ENCODE peak calls at places on chromosomes 11 and 22, in seven cellular contexts. C is neural progenitor cell, R is A549, L is hepatocyte, S is Peyer's patch, J is brain microvascular endothelial cell, B is right lobe of liver. W is an unnamed sample.
A peak's percentile ranks its signal among the peaks of the same experiment; 100 is the strongest.

GRCh38 chr11:2445948-2446551 is 1.2 kb downstream of the KCNQ1 start:
- DNase-seq in C (no peak), S (no peak), L (no peak), R (no peak), B (peak; percentile 49), J (no peak), W (peak; percentile 55)

GRCh38 chr11:27464155-27464759 is 8.3 kb downstream of the LGR4 start:
- DNase-seq in C (no peak), J (no peak), R (peak; percentile 79), S (no peak), L (peak; percentile 55), B (no peak), W (peak; percentile 29)

GRCh38 chr11:123979311-123979710 is 1.7 kb upstream of the OR10S1 start:
- DNase-seq in R (no peak), J (no peak), S (no peak), C (no peak), B (no peak), L (no peak), W (no peak)

GRCh38 chr11:75233688-75234295 is 6.8 kb upstream of the TPBGL start:
- DNase-seq in R (peak; percentile 46), S (no peak), L (peak; percentile 81), B (no peak), J (peak; percentile 61), C (peak; percentile 92), W (peak; percentile 38)

GRCh38 chr11:76184551-76184993 is 21.7 kb downstream of the WNT11 start:
- DNase-seq in L (no peak), R (no peak), B (no peak), J (no peak), S (no peak), C (no peak), W (no peak)

GRCh38 chr11:12564012-12564411 is 110.2 kb upstream of the TEAD1 start:
- DNase-seq in B (no peak), L (no peak), J (no peak), S (no peak), C (no peak), R (no peak), W (no peak)

GRCh38 chr22:47356433-47357011 is 594.1 kb downstream of the TBC1D22A start:
- DNase-seq in L (no peak), S (no peak), R (no peak), J (no peak), B (peak; percentile 18), C (no peak), W (no peak)

GRCh38 chr11:120239713-120240640 is at the start of gene POU2F3:
- DNase-seq in C (peak; percentile 57), L (peak; percentile 62), R (no peak), S (no peak), J (no peak), B (no peak), W (no peak)

GRCh38 chr22:36864454-36865215 is 3.8 kb downstream of the NCF4 start:
- DNase-seq in R (no peak), C (no peak), B (peak; percentile 34), S (no peak), J (no peak), L (no peak), W (no peak)

GRCh38 chr22:29539105-29539504 is 14.5 kb downstream of the THOC5 start:
- DNase-seq in L (no peak), R (no peak), J (no peak), S (no peak), B (no peak), C (no peak), W (no peak)

GRCh38 chr11:124950606-124951330 is 3.2 kb upstream of the CCDC15 start:
- DNase-seq in R (no peak), S (no peak), J (no peak), C (no peak), L (no peak), B (no peak), W (no peak)

GRCh38 chr11:79117488-79117887 is 323.3 kb downstream of the TENM4 start:
- DNase-seq in R (no peak), C (no peak), B (no peak), J (no peak), S (no peak), L (no peak), W (no peak)
- H3K27ac ChIP-seq in R (no peak overlapping the region), C (no peak overlapping the region), B (no peak overlapping the region), J (no peak overlapping the region), S (no peak overlapping the region), L (no peak overlapping the region), W (no peak overlapping the region)

DNA sequence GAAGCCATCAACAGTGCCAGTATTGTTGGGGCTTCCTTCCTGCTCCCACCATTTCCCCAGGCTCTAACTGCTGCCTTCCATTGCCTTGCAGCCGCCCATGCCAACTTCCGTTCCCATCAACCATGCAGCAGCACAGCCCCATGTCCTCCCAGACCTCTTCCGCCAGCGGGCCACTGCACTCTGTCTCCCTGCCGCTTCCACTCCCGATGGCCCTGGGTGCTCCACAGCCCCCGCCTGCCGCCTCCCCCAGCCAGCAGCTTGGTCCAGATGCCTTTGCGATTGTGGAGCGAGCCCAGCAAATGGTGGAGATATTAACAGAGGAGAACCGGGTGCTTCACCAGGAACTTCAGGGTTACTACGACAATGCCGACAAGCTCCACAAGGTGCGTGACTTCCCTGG is 53.3 kb downstream of the AMOTL1 start:
- DNase-seq in S (no peak), C (no peak), L (no peak), R (no peak), J (no peak), B (no peak), W (no peak)
- TF ChIP-seq CTCF in S (no peak), C (no peak), L (no peak), R (no peak), J (no peak), B (no peak), W (no peak)

DNA sequence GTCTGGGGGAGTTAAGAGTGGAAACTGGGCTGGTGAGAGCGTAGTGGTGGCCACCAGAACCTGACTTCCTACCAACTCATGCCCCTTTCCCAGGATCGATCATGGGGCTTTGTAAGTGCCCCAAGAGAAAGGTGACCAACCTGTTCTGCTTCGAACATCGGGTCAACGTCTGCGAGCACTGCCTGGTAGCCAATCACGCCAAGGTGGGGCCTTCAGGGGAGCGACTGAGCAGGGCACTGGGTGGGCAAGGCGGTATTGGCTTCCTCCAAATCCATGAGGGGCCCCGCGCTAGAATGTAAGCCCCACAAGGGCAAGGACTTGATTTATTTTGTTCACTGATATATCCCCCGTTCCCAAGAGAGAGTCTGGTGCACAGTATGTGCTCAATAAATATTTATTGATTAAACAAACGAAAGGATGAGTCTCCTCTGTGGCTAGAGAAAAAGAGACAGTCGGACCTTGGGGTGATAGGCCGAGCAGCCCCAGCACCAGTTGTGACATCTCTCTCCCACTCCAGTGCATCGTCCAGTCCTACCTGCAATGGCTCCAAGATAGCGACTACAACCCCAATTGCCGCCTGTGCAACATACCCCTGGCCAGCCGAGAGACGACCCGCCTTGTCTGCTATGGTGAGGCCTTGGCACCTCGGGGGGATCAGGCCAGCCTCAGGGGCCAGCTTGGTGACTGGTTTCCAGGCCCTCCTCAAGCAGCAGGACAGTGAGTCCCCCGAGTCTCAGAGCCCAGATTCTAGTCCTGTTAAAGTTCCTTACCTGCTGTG is 765 bp downstream of the ZFPL1 start:
- DNase-seq in C (no peak), R (no peak), B (no peak), J (no peak), L (no peak), S (no peak), W (no peak)
- H3K27ac ChIP-seq in C (peak overlapping the region; percentile 93), R (peak overlapping the region; percentile 90), B (peak overlapping the region; percentile 83), J (peak overlapping the region; percentile 98), L (peak overlapping the region; percentile 97), S (peak overlapping the region; percentile 95), W (peak overlapping the region; percentile 77)

GRCh38 chr22:20741008-20741633 is 32.8 kb upstream of the SERPIND1 start:
- DNase-seq in R (no peak), B (no peak), L (no peak), C (no peak), S (no peak), J (no peak), W (no peak)
- TF ChIP-seq CTCF in R (no peak), B (no peak), L (no peak), C (no peak), S (no peak), J (no peak), W (no peak)